ENCODE peak calls at places on chromosomes 11 and 22, in six cellular contexts. C is CD14-positive monocyte, B is foreskin keratinocyte, U is esophagus squamous epithelium, L is heart right ventricle, T is MM.1S. I is an unnamed sample.

GRCh38 chr11:95132956-95133355 is 43.3 kb downstream of the ENDOD1 start:
- DNase-seq in C (no peak), B (no peak), U (no peak), L (no peak), T (no peak), I (no peak)

GRCh38 chr11:43947003-43947500 is 4.6 kb downstream of the C11orf96 start:
- DNase-seq in C (no peak), B (no peak), U (no peak), L (peak), T (peak), I (no peak)

GRCh38 chr22:26893034-26893710 is 235.8 kb downstream of the MIAT start:
- DNase-seq in C (no peak), B (no peak), U (no peak), L (no peak), T (no peak), I (no peak)

GRCh38 chr11:123268118-123268517 is 73.1 kb upstream of the CLMP start:
- DNase-seq in C (no peak), B (no peak), U (no peak), L (no peak), T (no peak), I (no peak)

GRCh38 chr11:2091112-2091746 is 48.0 kb downstream of the IGF2 start:
- DNase-seq in C (no peak), B (no peak), U (no peak), L (no peak), T (no peak), I (no peak)

GRCh38 chr11:129766858-129767604 is 48.6 kb upstream of the TMEM45B start:
- DNase-seq in C (no peak), B (no peak), U (no peak), L (no peak), T (peak), I (no peak)

GRCh38 chr11:119484741-119485605 is 62.0 kb upstream of the THY1 start:
- DNase-seq in C (peak), B (no peak), U (no peak), L (no peak), T (no peak), I (no peak)

GRCh38 chr22:29309332-29310064 is 3.0 kb downstream of the GAS2L1 start:
- DNase-seq in C (no peak), B (peak), U (no peak), L (peak), T (no peak), I (peak)

GRCh38 chr11:65854161-65854592 is 3.8 kb downstream of the CFL1 start:
- DNase-seq in C (no peak), B (no peak), U (no peak), L (no peak), T (no peak), I (no peak)

GRCh38 chr11:72643547-72643946 is 30.7 kb downstream of the PDE2A start:
- DNase-seq in C (peak), B (peak), U (no peak), L (no peak), T (no peak), I (no peak)

GRCh38 chr11:14973621-14974020 is 1.5 kb upstream of the CALCA start:
- DNase-seq in C (no peak), B (peak), U (no peak), L (no peak), T (no peak), I (peak)

GRCh38 chr11:126423154-126423553 is 67.7 kb downstream of the ST3GAL4 start:
- DNase-seq in C (no peak), B (no peak), U (no peak), L (no peak), T (no peak), I (no peak)

GRCh38 chr22:17949926-17950473 is 74.4 kb downstream of the MICAL3 start:
- DNase-seq in C (no peak), B (no peak), U (no peak), L (no peak), T (no peak), I (no peak)

GRCh38 chr11:70270877-70271634 is 566 bp downstream of the PPFIA1 start:
- DNase-seq in C (peak), B (no peak), U (no peak), L (peak), T (peak), I (peak)

GRCh38 chr22:17588606-17589005 is 25.3 kb downstream of the SLC25A18 start:
- DNase-seq in C (no peak), B (no peak), U (no peak), L (no peak), T (no peak), I (no peak)

GRCh38 chr11:117613521-117613920 is 183.5 kb downstream of the DSCAML1 start:
- DNase-seq in C (peak), B (no peak), U (no peak), L (no peak), T (no peak), I (no peak)

GRCh38 chr11:61973603-61974162 is 6.2 kb upstream of the FTH1 start:
- DNase-seq in C (no peak), B (peak), U (no peak), L (no peak), T (no peak), I (no peak)

GRCh38 chr11:111541209-111542061 is 915 bp downstream of the LAYN start:
- DNase-seq in C (no peak), B (peak), U (no peak), L (peak), T (no peak), I (peak)

GRCh38 chr22:21947040-21948014 is 5.3 kb downstream of the PPM1F start:
- DNase-seq in C (no peak), B (peak), U (no peak), L (no peak), T (no peak), I (no peak)

GRCh38 chr11:77171885-77172665 is 44.0 kb downstream of the MYO7A start:
- DNase-seq in C (no peak), B (no peak), U (no peak), L (no peak), T (no peak), I (no peak)

GRCh38 chr11:129975543-129975942 is 27.1 kb downstream of the PRDM10 start:
- DNase-seq in C (no peak), B (no peak), U (no peak), L (no peak), T (no peak), I (no peak)

GRCh38 chr11:27331984-27332383 is 31.0 kb downstream of the CCDC34 start:
- DNase-seq in C (no peak), B (peak), U (no peak), L (no peak), T (no peak), I (no peak)

GRCh38 chr11:7571640-7572000 is 57.8 kb downstream of the PPFIBP2 start:
- DNase-seq in C (no peak), B (peak), U (no peak), L (peak), T (peak), I (no peak)

GRCh38 chr11:98601181-98601773 is 419.5 kb upstream of the CNTN5 start:
- DNase-seq in C (no peak), B (no peak), U (no peak), L (no peak), T (peak), I (no peak)

GRCh38 chr11:72899238-72899637 is 85.0 kb downstream of the ATG16L2 start:
- DNase-seq in C (no peak), B (peak), U (no peak), L (no peak), T (no peak), I (no peak)

GRCh38 chr11:3119141-3119821 is 45.8 kb downstream of the OSBPL5 start:
- DNase-seq in C (no peak), B (no peak), U (no peak), L (no peak), T (no peak), I (no peak)

GRCh38 chr22:39301926-39302325 is 17.5 kb downstream of the RPL3 start:
- DNase-seq in C (no peak), B (no peak), U (no peak), L (no peak), T (no peak), I (no peak)

GRCh38 chr11:44464741-44465140 is 100.7 kb upstream of the CD82 start:
- DNase-seq in C (no peak), B (peak), U (no peak), L (no peak), T (no peak), I (no peak)

GRCh38 chr22:34489861-34490260 is 569.6 kb upstream of the LARGE1 start:
- DNase-seq in C (no peak), B (no peak), U (no peak), L (no peak), T (no peak), I (no peak)

GRCh38 chr11:13891911-13892310 is 70.6 kb upstream of the SPON1 start:
- DNase-seq in C (no peak), B (no peak), U (no peak), L (no peak), T (no peak), I (no peak)

GRCh38 chr11:20598487-20598886 is 921 bp upstream of the SLC6A5 start:
- DNase-seq in C (no peak), B (no peak), U (no peak), L (no peak), T (no peak), I (no peak)

GRCh38 chr11:77592727-77593126 is 3.0 kb downstream of the AQP11 start:
- DNase-seq in C (no peak), B (no peak), U (no peak), L (no peak), T (no peak), I (no peak)

GRCh38 chr22:27801616-27802388 is at the start of gene MN1:
- DNase-seq in C (peak), B (peak), U (no peak), L (peak), T (no peak), I (peak)

GRCh38 chr11:2097356-2097997 is 41.7 kb downstream of the IGF2 start:
- DNase-seq in C (no peak), B (no peak), U (no peak), L (peak), T (no peak), I (no peak)

GRCh38 chr11:107563702-107564101 is 1.8 kb downstream of the ALKBH8 start:
- DNase-seq in C (no peak), B (peak), U (no peak), L (peak), T (peak), I (peak)

GRCh38 chr11:72719144-72719543 is 33.1 kb downstream of the ARAP1 start:
- DNase-seq in C (no peak), B (no peak), U (no peak), L (peak), T (peak), I (no peak)

DNA sequence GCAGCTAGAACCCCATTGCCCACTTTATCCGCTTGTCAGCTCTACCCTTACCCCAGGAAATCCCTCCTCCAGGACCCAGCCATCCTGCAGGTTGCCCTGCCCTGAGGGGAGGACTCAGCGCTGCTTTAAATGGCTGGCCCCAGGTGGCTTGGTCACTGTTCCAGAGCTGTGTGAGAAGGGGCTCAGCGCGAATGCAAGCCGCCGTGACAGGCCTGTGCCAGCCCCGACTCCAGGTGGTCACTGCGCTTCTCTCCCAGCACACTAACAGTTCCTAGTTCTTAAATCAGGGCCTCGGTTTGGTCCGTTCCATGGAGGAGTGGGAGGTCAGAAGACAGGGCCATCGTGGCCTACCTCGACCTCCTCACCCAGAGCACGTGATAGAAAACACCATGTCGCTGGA is 65.7 kb upstream of the TBCEL start:
- DNase-seq in C (no peak), B (no peak), U (no peak), L (no peak), T (no peak), I (no peak)
- TF ChIP-seq CTCF in C (no peak), B (no peak), U (no peak), L (no peak), T (no peak), I (no peak)

GRCh38 chr22:19705181-19705934 is 8.9 kb upstream of the SEPTIN5 start:
- DNase-seq in C (no peak), B (no peak), U (no peak), L (no peak), T (no peak), I (no peak)
- TF ChIP-seq CTCF in C (no peak), B (no peak), U (no peak), L (no peak), T (no peak), I (no peak)

GRCh38 chr11:84524422-84525051 is 1102.6 kb downstream of the DLG2 start:
- DNase-seq in C (no peak), B (no peak), U (no peak), L (no peak), T (peak), I (peak)
- TF ChIP-seq CTCF in C (no peak), B (peak), U (peak), L (peak), T (peak), I (peak)

DNA sequence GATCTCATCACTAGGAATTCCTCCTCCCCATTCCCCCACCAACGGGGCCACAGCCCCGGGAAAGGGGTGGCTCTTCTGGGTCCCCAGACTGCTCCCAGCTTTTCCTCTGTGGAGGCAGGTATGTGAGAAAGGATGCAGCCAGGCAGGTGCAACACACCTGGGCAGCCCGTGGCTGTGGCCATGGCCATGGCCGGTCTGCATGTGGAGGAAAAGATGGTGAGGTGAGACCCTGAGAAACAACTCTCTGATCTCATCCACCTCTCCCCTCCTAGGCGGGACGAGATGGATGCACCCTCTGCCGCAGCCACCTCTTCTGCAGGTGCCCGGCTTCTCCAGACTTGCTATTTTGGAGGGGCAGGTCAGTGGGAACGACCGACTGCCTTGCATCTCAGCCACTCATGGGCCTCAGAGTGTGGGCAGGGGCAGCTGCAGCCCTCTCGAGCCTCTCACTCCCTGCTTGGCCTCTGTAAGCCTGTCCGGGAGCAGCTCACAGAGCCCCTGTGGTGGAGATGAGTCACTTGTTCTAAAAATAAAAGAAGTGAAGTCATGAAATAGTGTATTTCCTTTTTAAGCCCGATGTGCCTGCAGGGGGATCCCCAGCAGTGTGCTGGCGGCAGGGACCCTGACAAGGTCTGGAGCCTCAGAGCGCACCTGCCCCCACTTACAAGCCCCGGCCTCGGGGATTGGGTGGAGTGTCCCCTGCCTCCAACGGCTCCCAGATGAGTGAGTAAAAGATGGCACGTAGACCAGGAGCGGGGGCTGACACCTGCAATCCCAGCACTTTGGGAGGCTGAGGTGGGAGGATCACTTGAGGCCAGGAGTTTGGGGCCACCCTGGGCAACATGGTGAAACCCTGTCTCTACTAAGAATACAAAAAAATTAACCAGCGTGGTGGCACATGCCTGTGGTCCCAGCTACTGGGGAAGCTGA is 10.7 kb downstream of the SMIM38 start:
- DNase-seq in C (no peak), B (peak), U (no peak), L (peak), T (peak), I (peak)
- TF ChIP-seq CTCF in C (no peak), B (peak), U (no peak), L (peak), T (no peak), I (no peak)

GRCh38 chr22:19143212-19143611 is 1.2 kb downstream of the ESS2 start:
- DNase-seq in C (no peak), B (no peak), U (no peak), L (no peak), T (no peak), I (no peak)
- TF ChIP-seq CTCF in C (no peak), B (no peak), U (no peak), L (no peak), T (no peak), I (no peak)

DNA sequence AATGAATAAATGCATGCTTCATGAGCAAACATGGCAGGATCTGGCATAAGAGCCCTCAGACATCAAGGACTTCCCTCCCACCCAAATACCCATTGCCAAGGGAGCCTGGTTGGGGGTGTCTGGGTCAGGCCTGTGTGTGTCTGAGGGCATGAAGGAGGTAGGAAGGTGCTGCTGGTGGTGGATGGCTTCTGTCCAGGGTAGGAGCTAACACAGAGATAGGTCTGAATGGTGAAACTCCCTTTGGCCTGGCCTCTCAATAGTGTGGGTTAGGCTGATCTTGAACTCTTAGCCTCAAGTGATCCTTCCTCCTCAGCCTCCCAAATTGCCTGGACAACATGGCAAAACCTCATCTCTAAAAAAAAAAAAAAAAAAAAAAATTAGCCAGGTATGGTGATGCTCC is 2.8 kb downstream of the AMPD3 start:
- DNase-seq in C (no peak), B (no peak), U (no peak), L (no peak), T (no peak), I (no peak)
- TF ChIP-seq CTCF in C (no peak), B (no peak), U (no peak), L (no peak), T (no peak), I (no peak)

GRCh38 chr11:122023614-122024250 is 92.3 kb downstream of the BLID start:
- DNase-seq in C (no peak), B (no peak), U (no peak), L (no peak), T (peak), I (no peak)
- TF ChIP-seq CTCF in C (no peak), B (peak), U (no peak), L (peak), T (no peak), I (no peak)

GRCh38 chr22:23856721-23857605 is 712 bp upstream of the SLC2A11 start:
- DNase-seq in C (no peak), B (peak), U (no peak), L (peak), T (peak), I (no peak)
- TF ChIP-seq CTCF in C (no peak), B (peak), U (no peak), L (no peak), T (peak), I (no peak)

GRCh38 chr22:36330127-36330526 is 57.6 kb downstream of the MYH9 start:
- DNase-seq in C (no peak), B (no peak), U (no peak), L (no peak), T (no peak), I (no peak)

GRCh38 chr22:36331912-36332622 is 55.7 kb downstream of the MYH9 start:
- DNase-seq in C (peak), B (peak), U (no peak), L (peak), T (peak), I (peak)

GRCh38 chr22:36332623-36333331 is 55.0 kb downstream of the MYH9 start:
- DNase-seq in C (no peak), B (peak), U (no peak), L (no peak), T (peak), I (peak)

GRCh38 chr22:36330655-36331305 is 57.0 kb downstream of the MYH9 start:
- DNase-seq in C (no peak), B (no peak), U (no peak), L (peak), T (no peak), I (no peak)

DNA sequence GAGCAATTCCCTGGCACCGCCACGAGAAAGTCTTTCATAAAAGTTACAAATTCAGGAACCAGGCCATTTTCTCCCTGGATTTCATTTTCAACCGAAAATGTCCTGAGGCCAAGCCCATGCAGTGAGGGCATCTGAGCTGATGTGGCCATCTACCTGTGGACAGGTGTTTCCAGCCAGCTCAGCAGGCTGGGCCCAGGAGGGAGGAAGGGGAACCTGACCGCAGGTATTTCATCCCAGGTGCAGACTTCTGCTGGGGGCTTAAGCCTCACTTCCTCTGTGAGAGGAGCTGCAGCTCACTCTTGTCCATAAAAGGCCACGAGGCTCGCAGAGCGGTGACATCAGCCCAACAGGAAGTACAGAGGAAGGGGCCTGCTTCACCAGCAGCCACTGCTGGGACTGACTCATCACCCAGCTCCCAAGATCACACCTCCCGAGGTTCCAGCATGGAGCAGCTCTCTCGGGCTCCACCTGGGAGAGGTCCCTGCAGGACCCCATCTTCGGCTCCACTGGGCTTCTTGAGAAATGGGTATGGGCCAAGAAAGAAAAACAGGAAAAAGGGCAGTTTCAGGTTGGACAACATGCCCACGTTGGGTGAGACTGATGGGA is 56.4 kb downstream of the MYH9 start:
- DNase-seq in C (peak), B (peak), U (peak), L (peak), T (peak), I (peak)
- TF ChIP-seq CTCF in C (no peak), B (peak), U (no peak), L (no peak), T (no peak), I (no peak)

I was measured in GM13977.